ENCODE peak calls at places on chromosomes 13 and 19, in five cellular contexts. Z, N, O, Q and K are unnamed samples.

GRCh38 chr19:29506619-29506911 is 19.2 kb upstream of the VSTM2B start:
- DNase-seq in Z (no peak), Q (no peak), O (no peak), N (no peak), K (no peak)

GRCh38 chr13:73593199-73593765 is 534.5 kb downstream of the KLF5 start:
- DNase-seq in Z (no peak), N (no peak), Q (no peak), O (no peak), K (no peak)

GRCh38 chr19:3386447-3387234 is 20.3 kb downstream of the NFIC start:
- DNase-seq in O (no peak), N (no peak), Q (no peak), Z (no peak), K (no peak)

GRCh38 chr13:48896312-48896711 is 79.4 kb upstream of the FNDC3A start:
- DNase-seq in Z (peak), O (peak), N (no peak), Q (peak), K (no peak)

GRCh38 chr19:28705008-28705407 is 507.9 kb downstream of the UQCRFS1 start:
- DNase-seq in N (peak), Z (peak), Q (peak), O (peak), K (no peak)

GRCh38 chr13:97660488-97661086 is 226.6 kb downstream of the RAP2A start:
- DNase-seq in Z (no peak), Q (peak), N (no peak), O (no peak), K (peak)

GRCh38 chr19:7701654-7702457 is at the start of gene FCER2:
- DNase-seq in Q (no peak), N (no peak), O (no peak), Z (no peak), K (no peak)

GRCh38 chr19:45117666-45118065 is 24.7 kb downstream of the PPP1R37 start:
- DNase-seq in Q (no peak), N (no peak), Z (no peak), O (no peak), K (no peak)

GRCh38 chr19:41887711-41888382 is 4.9 kb downstream of the ARHGEF1 start:
- DNase-seq in N (no peak), Z (peak), Q (no peak), O (peak), K (no peak)

GRCh38 chr19:3047307-3048189 is 14.7 kb downstream of the TLE5 start:
- DNase-seq in N (no peak), O (peak), Z (peak), Q (peak), K (no peak)

GRCh38 chr13:20230913-20231838 is 943 bp downstream of the GJB6 start:
- DNase-seq in N (no peak), O (no peak), Q (no peak), Z (no peak), K (no peak)

GRCh38 chr13:41352935-41353801 is 42.1 kb downstream of the NAA16 start:
- DNase-seq in O (peak), Q (peak), N (no peak), Z (peak), K (peak)

GRCh38 chr13:34300559-34300958 is 482.6 kb downstream of the RFC3 start:
- DNase-seq in Q (peak), O (no peak), N (no peak), Z (peak), K (no peak)

GRCh38 chr13:43766766-43767165 is 20.0 kb downstream of the ENOX1 start:
- DNase-seq in Q (no peak), O (no peak), Z (no peak), N (no peak), K (no peak)

GRCh38 chr19:35309481-35310279 is 17.7 kb downstream of the MAG start:
- DNase-seq in N (no peak), O (no peak), Q (no peak), Z (no peak), K (no peak)

GRCh38 chr19:6278740-6279619 is 795 bp downstream of the MLLT1 start:
- DNase-seq in Q (no peak), Z (no peak), N (no peak), O (no peak), K (no peak)

GRCh38 chr19:20558011-20558410 is 7.6 kb downstream of the ZNF737 start:
- DNase-seq in O (no peak), Q (no peak), Z (no peak), N (no peak), K (no peak)

GRCh38 chr19:13329766-13330165 is 176.5 kb downstream of the CACNA1A start:
- DNase-seq in N (no peak), Z (no peak), O (peak), Q (no peak), K (no peak)

GRCh38 chr13:22735381-22735995 is 445.3 kb upstream of the SGCG start:
- DNase-seq in O (no peak), N (no peak), Z (no peak), Q (no peak), K (no peak)

GRCh38 chr19:8064866-8065486 is 12.4 kb downstream of the CCL25 start:
- DNase-seq in Q (no peak), Z (no peak), O (no peak), N (no peak), K (no peak)

GRCh38 chr19:4722671-4723464 is 774 bp downstream of the DPP9 start:
- DNase-seq in Z (peak), N (peak), O (peak), Q (peak), K (no peak)

GRCh38 chr19:35260694-35261304 is 8.0 kb upstream of the USF2 start:
- DNase-seq in O (no peak), Q (no peak), N (no peak), Z (no peak), K (no peak)

GRCh38 chr19:15147090-15147489 is 39.9 kb downstream of the SYDE1 start:
- DNase-seq in Q (no peak), O (no peak), N (no peak), Z (no peak), K (no peak)

GRCh38 chr19:51837145-51837544 is 42.2 kb downstream of the FPR3 start:
- DNase-seq in Q (no peak), O (no peak), Z (no peak), N (no peak), K (no peak)

GRCh38 chr13:40994581-40995230 is 24.4 kb downstream of the ELF1 start:
- DNase-seq in Z (peak), O (no peak), N (no peak), Q (no peak), K (no peak)

GRCh38 chr19:56132316-56132822 is 8.7 kb upstream of the ZNF444 start:
- DNase-seq in Q (no peak), Z (no peak), N (no peak), O (no peak), K (no peak)

GRCh38 chr19:45576682-45577081 is 7.9 kb downstream of the OPA3 start:
- DNase-seq in O (no peak), Z (no peak), N (no peak), Q (no peak), K (no peak)

GRCh38 chr19:7595466-7596133 is at the start of gene CAMSAP3:
- DNase-seq in O (no peak), Q (no peak), Z (peak), N (no peak), K (no peak)

GRCh38 chr13:93108111-93108581 is 118.5 kb upstream of the GPC6 start:
- DNase-seq in Z (no peak), O (no peak), Q (no peak), N (no peak), K (no peak)

GRCh38 chr13:26015276-26015934 is 36.4 kb downstream of the SHISA2 start:
- DNase-seq in Q (peak), Z (no peak), O (no peak), N (no peak), K (no peak)

GRCh38 chr19:3366104-3366760 is at the start of gene NFIC:
- DNase-seq in Z (peak), O (peak), N (peak), Q (peak), K (no peak)